ENCODE peak calls at places on chromosomes 12 and 14, in four cellular contexts. R is IMR-90, D is left lung, U is cardiac muscle cell. P is an unnamed sample.

GRCh38 chr12:100716658-100716948 is 78.0 kb upstream of the ANO4 start:
- DNase-seq in U (peak), D (no peak), R (no peak), P (no peak)

GRCh38 chr12:41026151-41026550 is 162.0 kb upstream of the PDZRN4 start:
- DNase-seq in R (no peak), U (no peak), D (no peak), P (no peak)

GRCh38 chr12:96047621-96048211 is 12.3 kb upstream of the LTA4H start:
- DNase-seq in R (peak), U (peak), D (peak), P (no peak)

GRCh38 chr12:49121047-49121696 is 10.0 kb downstream of the TUBA1B start:
- DNase-seq in U (peak), D (no peak), R (peak), P (no peak)

GRCh38 chr14:24817638-24818053 is 183.7 kb upstream of the GZMB start:
- DNase-seq in U (peak), D (no peak), R (peak), P (no peak)

GRCh38 chr14:57089901-57090300 is 178.8 kb downstream of the EXOC5 start:
- DNase-seq in D (no peak), R (no peak), U (no peak), P (no peak)

GRCh38 chr14:66009104-66009503 is 477.1 kb upstream of the CCDC196 start:
- DNase-seq in R (peak), D (no peak), U (peak), P (no peak)

GRCh38 chr14:52834440-52834842 is 43.0 kb upstream of the GNPNAT1 start:
- DNase-seq in R (peak), D (no peak), U (peak), P (no peak)

GRCh38 chr14:90300649-90301048 is 31.1 kb downstream of the NRDE2 start:
- DNase-seq in R (peak), D (no peak), U (peak), P (no peak)

GRCh38 chr14:30180219-30180618 is 252.6 kb upstream of the PRKD1 start:
- DNase-seq in R (peak), U (peak), D (no peak), P (no peak)

GRCh38 chr12:124581299-124581698 is 13.9 kb upstream of the NCOR2 start:
- DNase-seq in D (no peak), U (peak), R (no peak), P (no peak)

GRCh38 chr14:64569108-64570045 is 19.6 kb downstream of the PPP1R36 start:
- DNase-seq in R (peak), U (peak), D (no peak), P (no peak)

GRCh38 chr12:4450551-4451112 is 5.0 kb upstream of the FGF6 start:
- DNase-seq in U (no peak), D (no peak), R (no peak), P (no peak)

GRCh38 chr14:76201162-76201561 is 49.4 kb downstream of the GPATCH2L start:
- DNase-seq in U (peak), D (no peak), R (peak), P (no peak)

GRCh38 chr14:79487632-79488031 is 723.7 kb downstream of the DIO2 start:
- DNase-seq in R (no peak), D (no peak), U (peak), P (no peak)

GRCh38 chr14:88380405-88380804 is 5.1 kb upstream of the SPATA7 start:
- DNase-seq in R (peak), U (peak), D (no peak), P (no peak)
- TF ChIP-seq CTCF in R (peak), U (peak), D (no peak), P (peak)

GRCh38 chr14:105317546-105317945 is 3.0 kb downstream of the PACS2 start:
- DNase-seq in U (peak), R (peak), D (peak), P (no peak)
- TF ChIP-seq CTCF in U (peak), R (peak), D (no peak), P (no peak)

GRCh38 chr14:59582161-59582560 is 5.5 kb upstream of the CCDC175 start:
- DNase-seq in D (no peak), U (no peak), R (no peak), P (no peak)

GRCh38 chr14:59583755-59584154 is 7.1 kb upstream of the CCDC175 start:
- DNase-seq in U (peak), R (peak), D (peak), P (no peak)

GRCh38 chr14:59588136-59588535 is 11.5 kb upstream of the CCDC175 start:
- DNase-seq in R (no peak), U (peak), D (no peak), P (no peak)

GRCh38 chr14:59585891-59586554 is 9.4 kb upstream of the CCDC175 start:
- DNase-seq in D (no peak), U (peak), R (peak), P (no peak)

DNA sequence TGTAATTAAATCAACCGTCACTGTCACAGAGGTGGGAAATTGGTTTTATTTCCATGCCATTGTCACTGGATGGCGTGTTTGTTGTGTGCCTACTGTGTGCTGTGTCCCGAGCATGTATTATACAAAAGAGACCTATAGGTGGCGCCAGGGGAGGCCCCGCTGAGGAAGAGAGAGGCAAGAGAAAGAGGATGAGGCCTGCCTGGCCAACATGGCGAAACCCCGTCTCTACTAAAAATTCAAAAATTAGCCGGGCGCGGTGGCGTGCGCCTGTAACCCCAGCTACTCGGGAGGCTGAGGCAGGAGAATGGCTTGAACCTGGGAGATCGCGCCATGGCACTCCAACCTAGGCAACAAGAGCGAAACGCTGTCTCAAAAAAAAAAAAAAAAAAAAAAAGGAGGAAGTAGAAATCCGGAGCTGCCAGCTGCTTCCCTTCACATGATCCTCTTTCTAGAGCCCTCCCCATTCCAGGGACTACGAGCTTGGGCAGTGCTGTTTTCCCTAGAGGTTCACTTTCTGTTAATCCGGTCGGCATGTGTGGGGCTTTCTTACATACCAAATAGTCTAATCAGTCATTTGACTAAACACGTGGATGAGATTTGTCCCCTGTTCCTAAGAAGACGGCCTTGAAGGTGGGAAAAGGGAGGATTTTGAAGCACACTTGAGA is 6.4 kb upstream of the CCDC175 start:
- DNase-seq in D (peak), U (no peak), R (no peak), P (no peak)
- TF ChIP-seq CTCF in D (no peak), U (no peak), R (no peak), P (no peak)

DNA sequence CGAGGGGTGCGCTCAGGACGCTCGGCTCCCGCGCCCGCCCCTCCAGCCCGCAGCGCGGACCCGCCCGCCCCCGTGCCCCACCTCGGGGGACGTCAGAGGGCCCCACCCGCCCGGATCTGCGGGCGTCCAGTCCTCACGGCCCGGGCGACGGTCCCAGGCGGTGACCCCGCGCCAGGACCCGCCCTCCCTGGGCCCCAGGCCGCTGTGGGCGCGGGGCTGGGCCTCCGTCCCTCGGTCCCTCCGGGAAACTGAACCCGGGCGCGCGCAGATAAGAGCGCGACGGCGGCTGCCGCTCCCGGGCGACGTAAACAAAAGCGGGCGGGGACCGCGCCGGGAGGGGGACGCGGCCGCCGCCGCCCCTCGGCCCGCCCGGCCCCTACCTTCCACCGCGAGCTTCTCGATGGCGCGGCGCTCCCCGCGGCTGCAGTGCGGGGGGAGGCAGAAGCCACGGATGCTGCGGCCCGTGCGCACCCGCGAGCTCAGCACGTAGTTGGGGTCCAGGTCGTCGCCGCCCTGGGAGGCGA is 1.1 kb downstream of the CKB start:
- DNase-seq in D (no peak), R (no peak), U (no peak), P (no peak)
- TF ChIP-seq CTCF in D (no peak), R (no peak), U (no peak), P (no peak)

DNA sequence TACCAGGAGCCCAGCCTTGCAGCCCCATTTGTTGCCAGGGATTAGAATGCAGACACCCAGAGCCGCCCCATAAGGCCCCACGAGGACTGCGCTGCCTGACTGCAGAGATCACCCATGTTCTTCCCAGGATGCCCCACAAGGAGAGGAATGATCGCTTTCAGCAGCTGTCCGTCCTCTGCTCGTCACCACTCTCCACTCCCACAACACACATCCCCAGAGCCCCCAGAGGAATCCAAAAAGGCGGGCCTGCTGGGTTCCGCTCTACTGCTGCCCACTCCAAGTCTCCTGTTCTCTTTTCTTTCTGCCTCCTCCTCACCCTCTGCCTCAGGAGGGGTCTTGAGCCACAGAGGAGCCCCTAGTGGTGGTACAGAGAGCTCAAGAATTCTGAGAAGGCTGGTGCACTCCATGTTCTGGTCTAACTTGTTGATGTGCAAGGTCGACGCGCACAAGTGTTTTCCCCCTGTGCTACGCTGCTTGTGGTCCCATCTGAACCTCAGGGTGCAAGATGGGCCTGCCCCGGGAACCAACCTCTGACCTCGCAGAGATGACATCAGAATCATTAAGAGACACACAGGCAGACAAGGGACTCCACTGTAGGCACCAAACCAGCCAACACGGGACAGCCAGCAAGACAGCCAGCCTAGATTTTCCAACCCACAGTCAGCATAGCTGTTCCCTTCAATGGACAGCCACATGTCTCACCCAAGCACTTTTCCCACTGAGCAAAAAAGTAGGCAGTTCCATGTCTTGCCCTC is 30.0 kb downstream of the PXN start:
- DNase-seq in R (no peak), U (no peak), D (no peak), P (no peak)
- TF ChIP-seq CTCF in R (peak), U (peak), D (no peak), P (peak)

GRCh38 chr12:14390885-14391530 is 25.5 kb downstream of the ATF7IP start:
- DNase-seq in R (no peak), D (no peak), U (no peak), P (no peak)

GRCh38 chr12:14393736-14394135 is 28.3 kb downstream of the ATF7IP start:
- DNase-seq in R (peak), D (no peak), U (no peak), P (no peak)

GRCh38 chr12:14396071-14396470 is 30.6 kb downstream of the ATF7IP start:
- DNase-seq in R (peak), D (no peak), U (no peak), P (no peak)

GRCh38 chr12:14395059-14395778 is 29.7 kb downstream of the ATF7IP start:
- DNase-seq in R (no peak), D (no peak), U (no peak), P (no peak)

DNA sequence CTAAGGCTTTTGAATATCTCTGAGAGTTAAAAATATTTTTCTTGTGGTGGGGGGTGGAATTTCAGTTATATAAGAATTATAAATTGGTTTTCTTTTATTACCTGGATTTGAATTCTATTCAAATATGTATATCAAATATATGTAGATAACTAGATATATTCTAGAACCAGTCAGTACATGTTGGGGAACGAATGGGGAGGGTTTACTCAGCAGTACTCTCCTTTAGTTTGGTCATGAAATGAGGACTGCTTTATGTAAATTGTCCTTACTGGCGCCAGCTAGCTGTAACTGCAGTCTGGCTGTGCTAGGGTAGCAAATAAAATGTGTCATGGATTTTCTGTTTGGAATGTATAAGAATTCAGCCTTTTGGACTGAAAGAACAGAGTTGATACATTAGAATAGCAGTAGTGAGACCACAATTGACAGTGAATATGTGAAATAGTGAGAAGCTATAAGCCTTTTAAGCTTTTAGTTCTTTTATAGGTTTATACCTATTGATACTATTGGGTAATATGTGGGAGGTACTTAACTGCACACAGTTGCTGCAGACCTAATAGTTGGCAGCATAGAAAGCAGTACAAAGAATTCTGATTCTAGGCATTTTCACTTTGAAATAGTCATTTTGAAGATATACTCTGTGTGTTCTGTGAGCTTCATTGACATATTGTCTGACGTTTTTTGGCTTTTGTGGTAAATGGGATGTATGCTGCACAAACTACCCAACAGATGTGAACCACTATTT is 29.0 kb downstream of the ATF7IP start:
- DNase-seq in U (peak), R (peak), D (no peak), P (no peak)
- TF ChIP-seq CTCF in U (peak), R (peak), D (no peak), P (peak)

GRCh38 chr12:114693532-114693931 is 9.6 kb upstream of the TBX3 start:
- DNase-seq in R (no peak), U (no peak), D (no peak), P (no peak)
- TF ChIP-seq CTCF in R (no peak), U (no peak), D (no peak), P (no peak)

GRCh38 chr12:89528434-89528833 is 2.6 kb upstream of the POC1B start:
- DNase-seq in D (no peak), U (no peak), R (no peak), P (no peak)

GRCh38 chr12:89524201-89525001 is at the start of gene GALNT4:
- DNase-seq in R (peak), U (peak), D (peak), P (peak)

GRCh38 chr12:89525824-89526770 is at the start of gene POC1B:
- DNase-seq in R (peak), U (peak), D (peak), P (peak)

GRCh38 chr12:89521348-89522238 is 3.0 kb downstream of the GALNT4 start:
- DNase-seq in D (no peak), U (no peak), R (peak), P (no peak)

DNA sequence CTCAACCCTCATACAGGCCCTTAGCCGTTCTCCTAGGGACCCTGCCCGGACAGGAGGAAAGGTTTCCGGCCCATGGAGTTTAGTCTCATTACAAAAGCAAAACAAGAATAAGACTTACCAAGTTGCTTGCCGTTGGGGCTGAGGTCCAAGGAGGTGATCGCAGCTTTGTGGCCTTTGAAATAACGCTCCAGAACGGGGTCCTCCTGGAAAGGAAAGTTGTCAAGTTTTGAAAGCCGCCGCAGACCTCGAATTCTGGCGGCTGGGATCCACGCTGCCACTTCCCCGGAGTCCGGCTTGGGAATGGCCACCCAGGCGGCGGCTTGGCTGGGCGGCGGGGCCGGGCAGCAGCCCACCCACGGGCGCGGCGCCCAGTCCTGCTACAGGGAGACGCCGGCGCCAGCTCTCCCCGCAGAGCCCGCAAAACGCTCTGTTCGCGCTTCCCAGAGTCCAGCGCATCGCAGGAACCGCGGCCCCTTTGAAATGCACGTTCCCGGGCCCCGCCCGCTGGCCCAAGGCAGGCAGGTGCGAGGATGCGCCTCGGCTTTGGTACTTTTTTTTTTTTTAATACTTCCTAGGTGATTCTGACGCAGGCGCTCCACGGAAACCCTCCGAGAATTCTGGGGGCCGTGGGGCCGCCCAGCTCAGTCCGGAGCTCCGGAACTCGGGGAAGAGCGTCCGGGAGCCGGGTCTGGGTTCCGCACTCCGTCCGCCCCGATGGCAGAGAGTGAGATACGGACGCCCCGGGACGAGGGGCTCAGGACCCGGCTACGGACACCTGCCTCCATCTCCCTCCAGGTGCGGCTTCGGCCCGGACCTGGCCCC is 617 bp upstream of the GALNT4 start:
- DNase-seq in U (no peak), D (peak), R (peak), P (peak)
- TF ChIP-seq CTCF in U (peak), D (no peak), R (no peak), P (peak)